ENCODE peak calls at places on chromosomes 2 and 18, in five cellular contexts. S is fibroblast of lung, A is heart right ventricle, T is right lobe of liver, V is adrenal gland. P is an unnamed sample.

GRCh38 chr2:195710407-195710806 is 53.4 kb downstream of the SLC39A10 start:
- DNase-seq in V (no peak), A (no peak), T (no peak), S (peak; percentile 95), P (no peak)

GRCh38 chr2:127197475-127198385 is 22.4 kb downstream of the CYP27C1 start:
- DNase-seq in T (peak; percentile 75), V (peak; percentile 66), A (peak; percentile 63), S (peak; percentile 53), P (peak; percentile 66)

GRCh38 chr18:413263-413662 is 87.2 kb downstream of the COLEC12 start:
- DNase-seq in A (no peak), V (no peak), S (no peak), T (no peak), P (no peak)

GRCh38 chr18:79208882-79209281 is 139.7 kb downstream of the ATP9B start:
- DNase-seq in T (no peak), S (no peak), A (peak; percentile 42), V (peak; percentile 34), P (no peak)

GRCh38 chr2:152571035-152571766 is 146.1 kb downstream of the PRPF40A start:
- DNase-seq in A (no peak), S (no peak), V (peak; percentile 40), T (no peak), P (no peak)

GRCh38 chr18:2883137-2883671 is 36.4 kb downstream of the EMILIN2 start:
- DNase-seq in S (no peak), V (no peak), A (no peak), T (no peak), P (peak; percentile 33)

GRCh38 chr2:111707700-111708099 is 176.3 kb downstream of the ANAPC1 start:
- DNase-seq in T (peak; percentile 21), A (no peak), S (no peak), V (no peak), P (no peak)

GRCh38 chr18:74775239-74775638 is 177.6 kb downstream of the ZNF407 start:
- DNase-seq in A (no peak), V (no peak), S (peak; percentile 94), T (no peak), P (no peak)

GRCh38 chr2:188598551-188598950 is 306.9 kb downstream of the GULP1 start:
- DNase-seq in T (peak; percentile 59), S (peak; percentile 46), V (no peak), A (no peak), P (peak; percentile 43)

GRCh38 chr18:23071285-23071684 is 64.0 kb upstream of the CABLES1 start:
- DNase-seq in T (no peak), S (no peak), A (peak; percentile 23), V (peak; percentile 41), P (peak; percentile 79)

GRCh38 chr2:70336552-70336951 is 34.7 kb upstream of the FAM136A start:
- DNase-seq in T (no peak), S (no peak), V (no peak), A (no peak), P (no peak)

GRCh38 chr2:224173882-224174415 is 134.9 kb upstream of the SERPINE2 start:
- DNase-seq in V (no peak), A (no peak), S (no peak), T (no peak), P (no peak)

GRCh38 chr2:65053199-65053598 is 3.0 kb upstream of the CEP68 start:
- DNase-seq in V (no peak), A (no peak), S (no peak), T (no peak), P (peak; percentile 54)

GRCh38 chr2:44171018-44171417 is 2.3 kb downstream of the PPM1B start:
- DNase-seq in T (no peak), V (no peak), S (peak; percentile 39), A (no peak), P (peak; percentile 3)

GRCh38 chr18:59669872-59670657 is 27.2 kb downstream of the CCBE1 start:
- DNase-seq in T (no peak), V (no peak), S (peak; percentile 76), A (no peak), P (no peak)

GRCh38 chr2:231198291-231199173 is at the start of gene ARMC9:
- DNase-seq in S (peak; percentile 47), T (peak; percentile 81), A (peak; percentile 77), V (peak; percentile 74), P (peak; percentile 71)

GRCh38 chr2:15112216-15112615 is 448.9 kb downstream of the NBAS start:
- DNase-seq in V (no peak), S (peak; percentile 66), A (no peak), T (no peak), P (no peak)

GRCh38 chr2:112075490-112076260 is 20.6 kb downstream of the TMEM87B start:
- DNase-seq in V (no peak), A (no peak), S (no peak), T (no peak), P (no peak)

GRCh38 chr2:66507673-66508127 is 72.8 kb downstream of the MEIS1 start:
- DNase-seq in T (no peak), A (no peak), V (no peak), S (no peak), P (no peak)

GRCh38 chr2:178715366-178715765 is 91.9 kb downstream of the TTN start:
- DNase-seq in S (no peak), A (no peak), T (no peak), V (no peak), P (no peak)

GRCh38 chr2:1883476-1883875 is 139.2 kb upstream of the PXDN start:
- DNase-seq in A (no peak), T (peak; percentile 18), V (no peak), S (no peak), P (no peak)

GRCh38 chr2:231877533-231878456 is 48.4 kb downstream of the NPPC start:
- DNase-seq in T (no peak), A (no peak), V (no peak), S (no peak), P (no peak)

GRCh38 chr2:177212106-177212894 is at the start of gene HNRNPA3:
- DNase-seq in V (peak; percentile 99), S (peak; percentile 99), T (peak; percentile 100), A (peak; percentile 100), P (peak; percentile 99)

GRCh38 chr2:177221970-177222369 is 9.4 kb downstream of the HNRNPA3 start:
- DNase-seq in S (no peak), A (no peak), T (no peak), V (no peak), P (no peak)

GRCh38 chr2:177221534-177221933 is 8.9 kb downstream of the HNRNPA3 start:
- DNase-seq in V (no peak), T (no peak), S (no peak), A (no peak), P (no peak)

GRCh38 chr2:177212895-177213856 is 582 bp downstream of the HNRNPA3 start:
- DNase-seq in A (peak; percentile 93), T (peak; percentile 95), V (peak; percentile 97), S (peak; percentile 90), P (peak; percentile 87)

GRCh38 chr2:177217247-177217843 is 4.8 kb downstream of the HNRNPA3 start:
- DNase-seq in T (no peak), S (no peak), A (no peak), V (no peak), P (no peak)
- H3K4me1 ChIP-seq in T (peaks cover 20% of the 10 kb centered on the region), S (peaks cover 2% of the 10 kb centered on the region), A (peaks cover 28% of the 10 kb centered on the region), V (peaks cover 29% of the 10 kb centered on the region), P (peaks cover 3% of the 10 kb centered on the region)

GRCh38 chr2:25980951-25981350 is 1.3 kb downstream of the KIF3C start:
- DNase-seq in A (no peak), S (no peak), V (no peak), T (no peak), P (no peak)
- H3K4me3 ChIP-seq in A (peak overlapping the region; percentile 90), S (peak overlapping the region; percentile 82), V (no peak overlapping the region), T (no peak overlapping the region), P (no peak overlapping the region)

DNA sequence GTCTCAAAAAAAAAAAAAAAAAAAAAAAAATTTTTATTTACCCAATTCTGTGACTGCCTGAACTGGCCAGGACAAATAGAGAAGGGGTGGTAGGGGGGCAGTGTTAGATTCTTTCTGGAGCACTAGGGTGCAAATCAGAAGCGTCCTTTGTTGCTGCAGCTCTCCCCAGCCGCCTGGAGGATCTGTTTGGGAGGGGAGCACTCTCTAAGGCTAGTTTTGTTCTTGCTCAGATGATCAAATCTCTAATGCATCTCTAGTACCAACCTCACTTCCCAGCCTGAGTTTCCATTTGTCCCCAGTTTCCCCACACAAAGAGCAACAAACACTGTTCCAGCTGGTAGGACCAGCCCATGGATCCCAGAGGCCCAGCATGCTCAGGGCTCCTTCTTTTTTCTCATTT is 83.0 kb downstream of the GBX2 start:
- DNase-seq in A (no peak), T (no peak), V (no peak), S (no peak), P (no peak)
- H3K4me1 ChIP-seq in A (no peaks in the 10 kb centered on the region), T (no peaks in the 10 kb centered on the region), V (no peaks in the 10 kb centered on the region), S (no peaks in the 10 kb centered on the region), P (no peaks in the 10 kb centered on the region)

GRCh38 chr18:8493141-8493540 is 116.1 kb upstream of the RAB12 start:
- DNase-seq in T (no peak), S (no peak), V (no peak), A (no peak), P (no peak)
- H3K4me3 ChIP-seq in T (no peak overlapping the region), S (no peak overlapping the region), V (no peak overlapping the region), A (no peak overlapping the region), P (no peak overlapping the region)

GRCh38 chr2:222791946-222792649 is 68.7 kb upstream of the ACSL3 start:
- DNase-seq in S (peak; percentile 66), A (peak; percentile 37), V (peak; percentile 53), T (peak; percentile 68), P (no peak)

GRCh38 chr2:222797308-222797707 is 63.5 kb upstream of the ACSL3 start:
- DNase-seq in V (no peak), S (peak; percentile 51), T (no peak), A (no peak), P (no peak)

GRCh38 chr2:222795671-222796357 is 65.0 kb upstream of the ACSL3 start:
- DNase-seq in A (no peak), S (no peak), V (no peak), T (no peak), P (peak; percentile 24)

GRCh38 chr2:222796413-222797103 is 64.3 kb upstream of the ACSL3 start:
- DNase-seq in S (peak; percentile 82), A (no peak), V (no peak), T (peak; percentile 75), P (peak; percentile 31)

DNA sequence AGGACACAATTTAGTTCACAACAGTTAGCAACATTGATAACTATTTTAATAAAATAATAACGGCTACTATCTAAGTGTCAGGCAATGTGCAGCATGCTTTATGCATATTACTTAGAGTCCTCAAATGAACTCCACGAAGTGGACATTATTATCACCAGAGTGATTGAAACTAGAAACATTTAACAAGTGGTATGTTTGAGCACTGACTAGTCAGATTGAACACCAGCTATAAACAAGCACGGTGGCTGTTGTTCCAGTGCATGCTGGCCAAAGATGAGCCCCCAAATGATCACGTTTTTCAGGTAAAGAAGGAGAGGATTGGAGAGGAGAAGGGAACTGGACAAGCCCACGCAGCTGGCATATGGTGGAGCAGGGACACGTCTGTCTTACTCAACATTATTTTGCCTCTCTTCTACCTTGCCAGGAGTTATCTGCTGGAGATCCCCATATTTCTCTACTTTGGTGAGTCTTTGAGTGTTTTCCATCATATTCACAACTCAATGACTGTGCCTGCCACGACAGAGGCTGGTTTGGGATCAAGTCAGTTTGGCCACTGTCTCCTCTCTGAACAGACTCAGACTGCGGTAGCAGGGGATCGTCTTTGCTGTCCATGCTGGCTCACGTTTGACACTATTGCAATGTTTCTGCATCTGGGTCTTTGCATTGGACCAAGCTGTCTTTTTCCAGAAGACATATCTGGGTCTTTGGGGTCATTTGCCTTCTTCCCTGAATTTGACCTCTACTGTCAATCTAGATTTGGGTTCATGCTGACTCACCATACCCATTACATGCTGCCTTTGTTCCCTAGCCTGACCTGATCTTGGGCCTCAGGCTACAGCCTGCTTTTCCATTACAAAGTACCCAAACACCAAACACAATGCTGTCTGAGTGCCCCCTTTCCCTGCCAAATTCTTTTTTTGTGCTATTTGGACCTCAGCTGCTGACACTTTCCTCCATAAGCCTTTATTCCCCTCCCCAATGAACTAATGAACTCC is 66.0 kb upstream of the ACSL3 start:
- DNase-seq in V (no peak), S (no peak), T (no peak), A (no peak), P (no peak)
- H3K4me1 ChIP-seq in V (no peaks in the 10 kb centered on the region), S (peaks cover 9% of the 10 kb centered on the region), T (peaks cover 48% of the 10 kb centered on the region), A (peaks cover 22% of the 10 kb centered on the region), P (no peaks in the 10 kb centered on the region)